ENCODE peak calls at places on chromosomes 11 and 22, in five cellular contexts. W is T-helper 1 cell; E is stimulated activated CD4-positive, alpha-beta T cell treated with anti-CD3 and anti-CD28 coated beads, Interleukin-15, amount 100 ng/mL, for 24 hours; M is activated CD8-positive, alpha-beta T cell treated with anti-CD3 and anti-CD28 coated beads for 36 hours; K is HuH-7. N is an unnamed sample.

GRCh38 chr11:125999234-125999880 is 53.5 kb downstream of the VSIG10L2 start:
- DNase-seq in K (no peak), W (no peak), E (no peak), M (no peak), N (no peak)

GRCh38 chr11:117625237-117625636 is 171.8 kb downstream of the DSCAML1 start:
- DNase-seq in W (no peak), M (no peak), E (no peak), K (no peak), N (no peak)

GRCh38 chr11:58788355-58789023 is 56.0 kb downstream of the GLYATL2 start:
- DNase-seq in K (peak), W (peak), E (peak), M (peak), N (peak)

GRCh38 chr22:47300698-47301405 is 538.4 kb downstream of the TBC1D22A start:
- DNase-seq in M (no peak), E (no peak), K (no peak), W (no peak), N (no peak)

GRCh38 chr11:94671553-94672366 is 96.4 kb upstream of the AMOTL1 start:
- DNase-seq in E (no peak), K (no peak), W (no peak), M (no peak), N (no peak)

GRCh38 chr11:11552688-11553087 is 69.1 kb downstream of the GALNT18 start:
- DNase-seq in M (no peak), W (no peak), K (no peak), E (no peak), N (no peak)

GRCh38 chr11:92125316-92125715 is 99.3 kb upstream of the FAT3 start:
- DNase-seq in K (no peak), M (no peak), E (no peak), W (no peak), N (no peak)

GRCh38 chr22:38406617-38407016 is 48.4 kb downstream of the KCNJ4 start:
- DNase-seq in K (no peak), W (no peak), M (no peak), E (no peak), N (no peak)

GRCh38 chr11:59818572-59818971 is 8.0 kb upstream of the MRPL16 start:
- DNase-seq in E (no peak), W (no peak), M (no peak), K (no peak), N (no peak)

GRCh38 chr11:119509969-119510401 is 87.0 kb upstream of the THY1 start:
- DNase-seq in M (peak), K (no peak), W (no peak), E (peak), N (peak)

GRCh38 chr11:32830796-32831195 is 1.1 kb downstream of the PRRG4 start:
- DNase-seq in W (no peak), M (no peak), K (no peak), E (no peak), N (no peak)

GRCh38 chr11:90124946-90125345 is 9.5 kb upstream of the NAALAD2 start:
- DNase-seq in M (no peak), W (no peak), K (no peak), E (no peak), N (no peak)

GRCh38 chr22:29306830-29307657 is 594 bp downstream of the GAS2L1 start:
- DNase-seq in K (peak), E (peak), M (peak), W (peak), N (peak)

GRCh38 chr11:1509626-1510255 is 23.2 kb upstream of the MOB2 start:
- DNase-seq in K (no peak), W (no peak), E (no peak), M (no peak), N (no peak)

GRCh38 chr11:84612645-84613044 is 1014.5 kb downstream of the DLG2 start:
- DNase-seq in W (no peak), E (no peak), K (no peak), M (no peak), N (no peak)

GRCh38 chr22:46734830-46735453 is 3.1 kb downstream of the CERK start:
- DNase-seq in W (peak), K (no peak), E (peak), M (peak), N (no peak)

GRCh38 chr11:69287968-69288882 is 5.7 kb upstream of the MYEOV start:
- DNase-seq in K (peak), E (no peak), M (no peak), W (no peak), N (peak)

GRCh38 chr11:118088531-118088930 is 1.8 kb upstream of the SMIM35 start:
- DNase-seq in W (no peak), M (no peak), K (no peak), E (no peak), N (no peak)

GRCh38 chr22:29195118-29195963 is 10.4 kb upstream of the EMID1 start:
- DNase-seq in K (no peak), M (no peak), E (no peak), W (no peak), N (peak)

GRCh38 chr11:73147771-73148681 is 5.9 kb upstream of the FCHSD2 start:
- DNase-seq in K (no peak), E (no peak), M (no peak), W (no peak), N (no peak)

GRCh38 chr11:78460468-78460867 is 42.8 kb upstream of the GAB2 start:
- DNase-seq in E (no peak), W (no peak), K (no peak), M (no peak), N (no peak)

GRCh38 chr22:38681784-38682335 is at the start of gene TOMM22:
- DNase-seq in K (peak), E (peak), M (peak), W (peak), N (peak)

GRCh38 chr11:78567209-78567608 is 7.5 kb downstream of the NARS2 start:
- DNase-seq in K (no peak), E (no peak), W (no peak), M (no peak), N (no peak)

GRCh38 chr11:94934836-94935235 is 38.5 kb downstream of the CWC15 start:
- DNase-seq in W (no peak), E (no peak), K (no peak), M (no peak), N (no peak)

GRCh38 chr11:60857378-60858232 is 1.9 kb upstream of the PTGDR2 start:
- DNase-seq in W (no peak), E (no peak), K (no peak), M (no peak), N (no peak)

GRCh38 chr11:42657169-42657568 is 654.6 kb upstream of the API5 start:
- DNase-seq in K (no peak), M (no peak), E (no peak), W (no peak), N (no peak)

GRCh38 chr11:61024938-61025818 is 53.7 kb downstream of the CD6 start:
- DNase-seq in M (peak), E (peak), K (no peak), W (no peak), N (no peak)

GRCh38 chr11:3857628-3858027 is 2.2 kb downstream of the STIM1 start:
- DNase-seq in E (no peak), W (no peak), M (no peak), K (no peak), N (no peak)

GRCh38 chr11:35412285-35412684 is 7.1 kb downstream of the SLC1A2 start:
- DNase-seq in E (no peak), W (no peak), K (peak), M (no peak), N (peak)

GRCh38 chr11:95093548-95093947 is 3.9 kb downstream of the ENDOD1 start:
- DNase-seq in M (no peak), K (no peak), E (no peak), W (no peak), N (no peak)

GRCh38 chr11:6568191-6568918 is 35.1 kb downstream of the RRP8 start:
- DNase-seq in M (no peak), W (no peak), E (no peak), K (no peak), N (peak)

GRCh38 chr22:35914665-35915476 is 113.8 kb downstream of the RBFOX2 start:
- DNase-seq in K (peak), M (no peak), E (no peak), W (no peak), N (peak)

GRCh38 chr11:123145220-123145619 is 49.8 kb downstream of the CLMP start:
- DNase-seq in E (no peak), K (no peak), M (no peak), W (no peak), N (no peak)

N was measured in K562.